ENCODE peak calls at places on chromosomes 16 and 17, in eight cellular contexts. One of them, this sample, is unnamed.

GRCh38 chr17:13750783-13751484 is 149.2 kb upstream of the HS3ST3A1 start:
- DNase-seq in uterus: no peak
- DNase-seq in body of pancreas: no peak
- DNase-seq in hepatocyte: peak; percentile 38
- DNase-seq in BE2C: no peak
- DNase-seq in choroid plexus epithelial cell: no peak
- DNase-seq in brain microvascular endothelial cell: no peak
- DNase-seq in IMR-90: peak; percentile 21
- DNase-seq in this sample: no peak

GRCh38 chr16:25925466-25925865 is 233.7 kb downstream of the HS3ST4 start:
- DNase-seq in brain microvascular endothelial cell: no peak
- DNase-seq in BE2C: no peak
- DNase-seq in uterus: no peak
- DNase-seq in choroid plexus epithelial cell: no peak
- DNase-seq in hepatocyte: no peak
- DNase-seq in IMR-90: no peak
- DNase-seq in body of pancreas: no peak
- DNase-seq in this sample: no peak

GRCh38 chr16:71421911-71422310 is 19.9 kb downstream of the TLE7 start:
- DNase-seq in uterus: no peak
- DNase-seq in choroid plexus epithelial cell: peak; percentile 31
- DNase-seq in BE2C: peak; percentile 40
- DNase-seq in body of pancreas: peak; percentile 26
- DNase-seq in IMR-90: no peak
- DNase-seq in hepatocyte: no peak
- DNase-seq in brain microvascular endothelial cell: peak; percentile 5
- DNase-seq in this sample: no peak

GRCh38 chr17:49552070-49552751 is 23.5 kb upstream of the NXPH3 start:
- DNase-seq in hepatocyte: peak; percentile 3
- DNase-seq in BE2C: peak; percentile 8
- DNase-seq in IMR-90: peak; percentile 28
- DNase-seq in uterus: no peak
- DNase-seq in body of pancreas: no peak
- DNase-seq in choroid plexus epithelial cell: no peak
- DNase-seq in brain microvascular endothelial cell: no peak
- DNase-seq in this sample: no peak

GRCh38 chr17:65593092-65593869 is 31.8 kb upstream of the AXIN2 start:
- DNase-seq in choroid plexus epithelial cell: no peak
- DNase-seq in body of pancreas: no peak
- DNase-seq in brain microvascular endothelial cell: no peak
- DNase-seq in uterus: no peak
- DNase-seq in hepatocyte: no peak
- DNase-seq in IMR-90: no peak
- DNase-seq in BE2C: no peak
- DNase-seq in this sample: no peak

GRCh38 chr16:81650982-81651562 is 128.0 kb upstream of the PLCG2 start:
- DNase-seq in IMR-90: no peak
- DNase-seq in brain microvascular endothelial cell: peak; percentile 34
- DNase-seq in BE2C: peak; percentile 36
- DNase-seq in uterus: peak; percentile 79
- DNase-seq in body of pancreas: peak; percentile 46
- DNase-seq in hepatocyte: peak; percentile 64
- DNase-seq in choroid plexus epithelial cell: peak; percentile 48
- DNase-seq in this sample: no peak

GRCh38 chr17:20010099-20010863 is 1.1 kb downstream of the SPECC1 start:
- DNase-seq in uterus: peak; percentile 33
- DNase-seq in brain microvascular endothelial cell: peak; percentile 14
- DNase-seq in hepatocyte: peak; percentile 78
- DNase-seq in body of pancreas: peak; percentile 60
- DNase-seq in choroid plexus epithelial cell: peak; percentile 75
- DNase-seq in IMR-90: peak; percentile 61
- DNase-seq in BE2C: peak; percentile 6
- DNase-seq in this sample: peak; percentile 61

GRCh38 chr17:83054518-83055125 is 24.8 kb upstream of the METRNL start:
- DNase-seq in choroid plexus epithelial cell: no peak
- DNase-seq in BE2C: no peak
- DNase-seq in hepatocyte: no peak
- DNase-seq in brain microvascular endothelial cell: no peak
- DNase-seq in body of pancreas: no peak
- DNase-seq in IMR-90: no peak
- DNase-seq in uterus: no peak
- DNase-seq in this sample: no peak

GRCh38 chr16:75580-76501 is 2.2 kb upstream of the MPG start:
- DNase-seq in choroid plexus epithelial cell: peak; percentile 85
- DNase-seq in hepatocyte: peak; percentile 87
- DNase-seq in uterus: peak; percentile 87
- DNase-seq in IMR-90: peak; percentile 86
- DNase-seq in brain microvascular endothelial cell: peak; percentile 66
- DNase-seq in BE2C: no peak
- DNase-seq in body of pancreas: peak; percentile 73
- DNase-seq in this sample: peak; percentile 96

GRCh38 chr16:61900482-61900881 is 135.8 kb downstream of the CDH8 start:
- DNase-seq in choroid plexus epithelial cell: peak; percentile 67
- DNase-seq in brain microvascular endothelial cell: peak; percentile 89
- DNase-seq in BE2C: no peak
- DNase-seq in body of pancreas: no peak
- DNase-seq in hepatocyte: no peak
- DNase-seq in IMR-90: no peak
- DNase-seq in uterus: no peak
- DNase-seq in this sample: peak; percentile 28

GRCh38 chr16:12239953-12240485 is 263.5 kb downstream of the SNX29 start:
- DNase-seq in uterus: no peak
- DNase-seq in choroid plexus epithelial cell: peak; percentile 66
- DNase-seq in IMR-90: peak; percentile 54
- DNase-seq in hepatocyte: no peak
- DNase-seq in body of pancreas: peak; percentile 22
- DNase-seq in brain microvascular endothelial cell: peak; percentile 34
- DNase-seq in BE2C: no peak
- DNase-seq in this sample: peak; percentile 63

GRCh38 chr17:57264776-57265175 is 8.5 kb downstream of the MSI2 start:
- DNase-seq in BE2C: no peak
- DNase-seq in choroid plexus epithelial cell: no peak
- DNase-seq in hepatocyte: no peak
- DNase-seq in uterus: no peak
- DNase-seq in IMR-90: no peak
- DNase-seq in body of pancreas: no peak
- DNase-seq in brain microvascular endothelial cell: no peak
- DNase-seq in this sample: no peak

GRCh38 chr16:27114006-27114405 is 47.3 kb downstream of the C16orf82 start:
- DNase-seq in BE2C: no peak
- DNase-seq in uterus: no peak
- DNase-seq in IMR-90: no peak
- DNase-seq in hepatocyte: no peak
- DNase-seq in body of pancreas: no peak
- DNase-seq in brain microvascular endothelial cell: no peak
- DNase-seq in choroid plexus epithelial cell: no peak
- DNase-seq in this sample: no peak

GRCh38 chr16:85503642-85504224 is 109.4 kb upstream of the GSE1 start:
- DNase-seq in hepatocyte: no peak
- DNase-seq in brain microvascular endothelial cell: no peak
- DNase-seq in choroid plexus epithelial cell: no peak
- DNase-seq in body of pancreas: no peak
- DNase-seq in IMR-90: no peak
- DNase-seq in uterus: no peak
- DNase-seq in BE2C: no peak
- DNase-seq in this sample: no peak

GRCh38 chr16:85502357-85502756 is 110.8 kb upstream of the GSE1 start:
- DNase-seq in hepatocyte: no peak
- DNase-seq in IMR-90: no peak
- DNase-seq in uterus: no peak
- DNase-seq in brain microvascular endothelial cell: no peak
- DNase-seq in BE2C: no peak
- DNase-seq in body of pancreas: no peak
- DNase-seq in choroid plexus epithelial cell: no peak
- DNase-seq in this sample: no peak

GRCh38 chr16:85505794-85506339 is 107.3 kb upstream of the GSE1 start:
- DNase-seq in body of pancreas: no peak
- DNase-seq in uterus: no peak
- DNase-seq in hepatocyte: no peak
- DNase-seq in BE2C: no peak
- DNase-seq in brain microvascular endothelial cell: no peak
- DNase-seq in IMR-90: no peak
- DNase-seq in choroid plexus epithelial cell: no peak
- DNase-seq in this sample: peak; percentile 64

GRCh38 chr16:85506358-85506911 is 106.7 kb upstream of the GSE1 start:
- DNase-seq in body of pancreas: no peak
- DNase-seq in IMR-90: no peak
- DNase-seq in choroid plexus epithelial cell: no peak
- DNase-seq in brain microvascular endothelial cell: no peak
- DNase-seq in BE2C: no peak
- DNase-seq in uterus: no peak
- DNase-seq in hepatocyte: no peak
- DNase-seq in this sample: no peak

DNA sequence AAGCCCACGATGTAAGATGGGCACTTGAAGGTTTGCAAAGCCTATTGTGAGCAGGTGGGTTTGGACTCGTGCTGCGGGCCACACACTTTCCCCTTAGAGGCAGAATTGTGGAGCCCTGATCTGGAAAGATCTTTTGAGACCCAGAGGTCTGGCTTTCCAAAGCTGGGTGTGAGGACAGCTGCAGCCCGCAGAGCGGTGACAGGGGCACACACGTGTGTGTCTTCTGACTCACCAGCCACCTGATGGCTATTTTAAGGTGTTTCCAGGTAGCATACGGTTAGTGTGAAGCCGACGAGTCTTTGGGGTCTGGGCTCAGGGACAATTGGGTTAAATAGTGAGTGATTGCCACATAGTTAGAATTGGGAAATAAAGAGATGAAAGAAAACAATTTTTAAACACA is 108.9 kb upstream of the GSE1 start:
- DNase-seq in body of pancreas: no peak
- DNase-seq in IMR-90: no peak
- DNase-seq in brain microvascular endothelial cell: no peak
- DNase-seq in BE2C: no peak
- DNase-seq in choroid plexus epithelial cell: no peak
- DNase-seq in uterus: no peak
- DNase-seq in hepatocyte: no peak
- DNase-seq in this sample: no peak
- TF ChIP-seq CTCF in body of pancreas: no peak
- TF ChIP-seq CTCF in IMR-90: no peak
- TF ChIP-seq CTCF in brain microvascular endothelial cell: no peak
- TF ChIP-seq CTCF in BE2C: no peak
- TF ChIP-seq CTCF in choroid plexus epithelial cell: no peak
- TF ChIP-seq CTCF in uterus: no peak
- TF ChIP-seq CTCF in hepatocyte: no peak
- TF ChIP-seq CTCF in this sample: no peak

GRCh38 chr16:29862383-29862883 is 593 bp downstream of the CDIPT start:
- DNase-seq in body of pancreas: peak; percentile 30
- DNase-seq in BE2C: no peak
- DNase-seq in IMR-90: no peak
- DNase-seq in uterus: no peak
- DNase-seq in hepatocyte: peak; percentile 52
- DNase-seq in brain microvascular endothelial cell: no peak
- DNase-seq in choroid plexus epithelial cell: peak; percentile 35
- DNase-seq in this sample: no peak

GRCh38 chr16:29860218-29860617 is 2.8 kb downstream of the CDIPT start:
- DNase-seq in choroid plexus epithelial cell: no peak
- DNase-seq in body of pancreas: no peak
- DNase-seq in BE2C: peak; percentile 67
- DNase-seq in IMR-90: no peak
- DNase-seq in brain microvascular endothelial cell: no peak
- DNase-seq in uterus: no peak
- DNase-seq in hepatocyte: no peak
- DNase-seq in this sample: no peak

GRCh38 chr16:29864205-29864604 is 1.2 kb upstream of the CDIPT start:
- DNase-seq in body of pancreas: no peak
- DNase-seq in hepatocyte: no peak
- DNase-seq in IMR-90: no peak
- DNase-seq in brain microvascular endothelial cell: no peak
- DNase-seq in uterus: no peak
- DNase-seq in choroid plexus epithelial cell: no peak
- DNase-seq in BE2C: no peak
- DNase-seq in this sample: no peak

GRCh38 chr16:29862884-29863668 is at the start of gene CDIPT:
- DNase-seq in body of pancreas: peak; percentile 97
- DNase-seq in IMR-90: peak; percentile 97
- DNase-seq in brain microvascular endothelial cell: peak; percentile 92
- DNase-seq in uterus: peak; percentile 93
- DNase-seq in hepatocyte: peak; percentile 97
- DNase-seq in choroid plexus epithelial cell: peak; percentile 99
- DNase-seq in BE2C: peak; percentile 96
- DNase-seq in this sample: peak; percentile 98

GRCh38 chr16:29863669-29863984 is 601 bp upstream of the CDIPT start:
- DNase-seq in hepatocyte: no peak
- DNase-seq in choroid plexus epithelial cell: no peak
- DNase-seq in brain microvascular endothelial cell: no peak
- DNase-seq in IMR-90: no peak
- DNase-seq in body of pancreas: no peak
- DNase-seq in uterus: no peak
- DNase-seq in BE2C: no peak
- DNase-seq in this sample: no peak
- H3K4me3 ChIP-seq in hepatocyte: no peak overlapping the region
- H3K4me3 ChIP-seq in choroid plexus epithelial cell: peak overlapping the region; percentile 45
- H3K4me3 ChIP-seq in brain microvascular endothelial cell: peak overlapping the region; percentile 36
- H3K4me3 ChIP-seq in IMR-90: peak overlapping the region; percentile 20
- H3K4me3 ChIP-seq in body of pancreas: no peak overlapping the region
- H3K4me3 ChIP-seq in uterus: peak overlapping the region; percentile 81
- H3K4me3 ChIP-seq in BE2C: no peak overlapping the region
- H3K4me3 ChIP-seq in this sample: peak overlapping the region; percentile 87

GRCh38 chr16:2838928-2839327 is 8.8 kb downstream of the ZG16B start:
- DNase-seq in choroid plexus epithelial cell: peak; percentile 82
- DNase-seq in uterus: peak; percentile 32
- DNase-seq in BE2C: peak; percentile 85
- DNase-seq in IMR-90: peak; percentile 89
- DNase-seq in body of pancreas: peak; percentile 80
- DNase-seq in brain microvascular endothelial cell: peak; percentile 58
- DNase-seq in hepatocyte: peak; percentile 90
- DNase-seq in this sample: peak; percentile 79
- TF ChIP-seq CTCF in choroid plexus epithelial cell: peak; percentile 90
- TF ChIP-seq CTCF in uterus: peak; percentile 64
- TF ChIP-seq CTCF in BE2C: peak; percentile 86
- TF ChIP-seq CTCF in IMR-90: peak; percentile 97
- TF ChIP-seq CTCF in body of pancreas: peak; percentile 63
- TF ChIP-seq CTCF in brain microvascular endothelial cell: peak; percentile 98
- TF ChIP-seq CTCF in hepatocyte: peak; percentile 80
- TF ChIP-seq CTCF in this sample: peak; percentile 95

DNA sequence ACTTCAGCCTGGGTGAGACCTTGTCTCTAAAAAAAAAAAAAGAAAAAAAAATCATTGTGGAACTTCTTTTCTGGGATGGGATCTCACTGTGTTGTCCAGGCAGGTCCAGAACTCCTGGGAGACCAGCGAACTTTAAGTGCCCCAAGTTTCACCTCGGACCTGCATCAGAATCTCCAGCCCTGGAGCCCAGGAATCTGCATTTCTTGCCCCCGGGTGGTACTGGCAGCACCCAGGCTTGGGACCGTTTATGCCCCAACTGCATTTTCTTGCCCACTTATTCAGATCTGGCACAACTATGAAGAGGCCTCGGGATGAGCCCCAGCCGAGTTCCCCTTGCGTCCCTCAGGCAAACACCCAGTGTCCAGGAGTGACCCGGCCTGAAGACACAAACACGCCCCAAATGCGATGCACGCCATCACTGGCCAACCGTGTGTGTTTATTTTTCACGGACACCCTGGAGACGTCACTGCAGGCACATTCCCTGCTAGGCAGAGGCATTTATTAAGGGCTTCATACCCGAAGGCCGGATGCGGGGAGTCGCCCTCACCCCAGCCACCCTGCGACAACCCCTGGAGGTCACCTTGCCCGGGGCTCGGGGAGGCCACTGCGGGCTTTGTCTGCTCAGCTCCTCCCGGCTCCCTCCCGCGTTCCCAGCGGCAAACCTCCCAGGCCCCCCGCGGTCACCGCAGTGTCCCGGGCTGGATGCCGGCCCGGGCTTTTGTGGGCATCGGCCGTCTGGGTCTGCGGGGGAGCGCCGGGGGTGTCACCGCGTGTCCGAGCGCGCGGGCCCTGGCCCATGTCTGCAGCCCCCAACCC is 684 bp upstream of the SPIRE2 start:
- DNase-seq in brain microvascular endothelial cell: peak; percentile 67
- DNase-seq in choroid plexus epithelial cell: peak; percentile 62
- DNase-seq in hepatocyte: peak; percentile 71
- DNase-seq in body of pancreas: peak; percentile 62
- DNase-seq in uterus: no peak
- DNase-seq in BE2C: peak; percentile 45
- DNase-seq in IMR-90: peak; percentile 62
- DNase-seq in this sample: peak; percentile 76
- H3K4me3 ChIP-seq in brain microvascular endothelial cell: peak overlapping the region; percentile 51
- H3K4me3 ChIP-seq in choroid plexus epithelial cell: peak overlapping the region; percentile 60
- H3K4me3 ChIP-seq in hepatocyte: peak overlapping the region; percentile 73
- H3K4me3 ChIP-seq in body of pancreas: peak overlapping the region; percentile 62
- H3K4me3 ChIP-seq in uterus: peak overlapping the region; percentile 20
- H3K4me3 ChIP-seq in BE2C: peak overlapping the region; percentile 58
- H3K4me3 ChIP-seq in IMR-90: peak overlapping the region; percentile 32
- H3K4me3 ChIP-seq in this sample: peak overlapping the region; percentile 63